ENCODE peak calls at places on chromosomes 5 and 9, in five cellular contexts. Z, S, J, U and F are unnamed samples.

GRCh38 chr9:100222674-100223073 is 123.6 kb downstream of the INVS start:
- DNase-seq in Z (peak; percentile 18), S (no peak), J (no peak), U (no peak), F (no peak)

GRCh38 chr9:96061293-96061987 is 185.9 kb downstream of the ERCC6L2 start:
- DNase-seq in J (no peak), U (no peak), Z (peak; percentile 25), S (peak; percentile 10), F (no peak)

GRCh38 chr5:173530547-173530946 is 85.9 kb downstream of the BOD1 start:
- DNase-seq in U (no peak), Z (peak; percentile 17), S (peak; percentile 18), J (no peak), F (no peak)

GRCh38 chr9:98101868-98102273 is 17.2 kb downstream of the TRIM14 start:
- DNase-seq in J (peak; percentile 34), U (no peak), Z (no peak), S (no peak), F (no peak)

GRCh38 chr5:77430726-77431125 is 61.4 kb downstream of the WDR41 start:
- DNase-seq in J (no peak), U (no peak), Z (no peak), S (no peak), F (no peak)

GRCh38 chr9:77251050-77251449 is 73.7 kb downstream of the VPS13A start:
- DNase-seq in Z (no peak), J (no peak), S (no peak), U (no peak), F (no peak)

GRCh38 chr5:78221964-78222451 is 72.5 kb downstream of the AP3B1 start:
- DNase-seq in S (no peak), Z (no peak), U (no peak), J (no peak), F (no peak)

GRCh38 chr5:135318924-135319323 is 80.1 kb downstream of the MACROH2A1 start:
- DNase-seq in U (no peak), S (no peak), J (no peak), Z (no peak), F (peak; percentile 62)

GRCh38 chr5:60541980-60542379 is 158.0 kb downstream of the DEPDC1B start:
- DNase-seq in S (no peak), J (no peak), Z (no peak), U (peak; percentile 8), F (no peak)

GRCh38 chr5:10145922-10146321 is 103.8 kb downstream of the ATPSCKMT start:
- DNase-seq in Z (peak; percentile 18), S (peak; percentile 1), U (no peak), J (no peak), F (no peak)

GRCh38 chr9:133707761-133708122 is 30.4 kb downstream of the SARDH start:
- DNase-seq in U (peak; percentile 3), J (no peak), Z (no peak), S (no peak), F (no peak)

GRCh38 chr5:138979684-138980275 is 104.6 kb upstream of the LRRTM2 start:
- DNase-seq in Z (no peak), U (no peak), S (no peak), J (no peak), F (no peak)

GRCh38 chr5:140713562-140714094 is 13.4 kb downstream of the ZMAT2 start:
- DNase-seq in Z (no peak), S (no peak), U (no peak), J (no peak), F (no peak)

GRCh38 chr5:140707812-140708211 is 7.6 kb downstream of the ZMAT2 start:
- DNase-seq in S (no peak), Z (no peak), J (no peak), U (no peak), F (no peak)

GRCh38 chr5:140711794-140712193 is 11.5 kb downstream of the ZMAT2 start:
- DNase-seq in U (no peak), S (no peak), J (no peak), Z (no peak), F (no peak)

GRCh38 chr5:140710899-140711552 is 10.8 kb downstream of the ZMAT2 start:
- DNase-seq in S (peak; percentile 98), U (peak; percentile 92), J (peak; percentile 48), Z (peak; percentile 94), F (peak; percentile 96)
- TF ChIP-seq POLR2A in S (no peak), U (no peak), J (peak; percentile 22), Z (peak; percentile 46), F (no peak)

DNA sequence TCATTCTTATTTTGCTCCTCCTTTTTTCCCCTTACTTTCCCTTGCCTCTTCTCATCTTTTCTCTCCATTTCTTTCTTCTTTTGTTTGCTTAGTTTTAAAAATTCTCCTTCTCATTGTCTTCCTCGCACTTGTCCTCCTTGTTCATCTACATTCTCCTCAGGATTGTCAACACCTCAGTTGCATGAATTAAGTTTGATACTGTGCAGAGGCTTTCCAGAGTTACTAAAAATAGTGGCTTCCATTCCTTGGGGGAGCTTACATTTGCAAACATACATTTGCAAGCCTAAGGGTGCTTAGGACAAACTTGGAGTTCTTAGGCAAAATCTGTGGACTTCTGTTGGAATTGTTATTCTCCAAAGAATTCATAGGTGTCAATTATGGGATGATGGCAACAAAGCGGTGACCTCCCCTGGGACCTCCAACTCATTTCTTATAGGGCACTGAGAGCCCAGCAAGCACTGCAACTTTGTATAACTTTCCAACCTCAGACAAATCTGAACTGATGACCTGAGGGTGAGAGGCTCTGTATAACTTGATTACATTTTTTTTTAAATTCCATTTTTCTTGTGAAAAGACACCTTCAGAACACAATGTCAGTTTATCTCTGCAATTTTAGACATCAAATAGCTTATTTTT is 371.4 kb downstream of the TMEM38B start:
- DNase-seq in J (no peak), S (no peak), Z (no peak), U (no peak), F (no peak)
- H3K4me3 ChIP-seq in J (no peak overlapping the region), S (no peak overlapping the region), Z (no peak overlapping the region), U (no peak overlapping the region), F (no peak overlapping the region)

DNA sequence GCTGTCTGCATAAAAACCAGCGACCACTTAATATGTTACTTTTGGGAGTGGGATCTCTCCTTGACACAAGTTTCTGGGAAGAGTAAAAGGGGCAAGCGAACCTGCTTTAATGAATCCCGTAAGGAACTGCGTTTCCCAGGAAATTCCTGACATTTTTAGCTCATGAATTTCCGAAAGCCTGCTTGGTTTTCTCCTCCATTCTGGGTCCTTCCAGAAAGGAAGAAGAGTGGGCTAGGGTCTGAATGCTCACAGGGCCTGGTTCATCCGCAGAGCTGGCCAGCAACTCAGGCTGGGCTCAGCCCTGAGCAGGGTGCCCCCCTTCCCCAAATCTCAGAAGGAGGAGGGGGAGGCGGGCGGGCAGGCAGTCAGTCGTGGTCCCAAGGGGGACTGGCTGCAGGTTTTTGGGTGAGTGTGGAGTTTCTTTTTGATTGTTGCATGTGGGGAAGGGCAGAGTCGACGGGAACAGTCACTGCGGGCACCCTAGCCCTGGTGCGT is 1.2 kb upstream of the PURA start:
- DNase-seq in Z (no peak), S (no peak), J (no peak), U (no peak), F (no peak)
- TF ChIP-seq POLR2A in Z (no peak), S (no peak), J (no peak), U (no peak), F (no peak)

GRCh38 chr5:170103447-170103846 is 2.2 kb upstream of the FOXI1 start:
- DNase-seq in U (no peak), S (no peak), Z (no peak), J (no peak), F (no peak)
- H3K4me3 ChIP-seq in U (no peak overlapping the region), S (no peak overlapping the region), Z (no peak overlapping the region), J (no peak overlapping the region), F (no peak overlapping the region)

DNA sequence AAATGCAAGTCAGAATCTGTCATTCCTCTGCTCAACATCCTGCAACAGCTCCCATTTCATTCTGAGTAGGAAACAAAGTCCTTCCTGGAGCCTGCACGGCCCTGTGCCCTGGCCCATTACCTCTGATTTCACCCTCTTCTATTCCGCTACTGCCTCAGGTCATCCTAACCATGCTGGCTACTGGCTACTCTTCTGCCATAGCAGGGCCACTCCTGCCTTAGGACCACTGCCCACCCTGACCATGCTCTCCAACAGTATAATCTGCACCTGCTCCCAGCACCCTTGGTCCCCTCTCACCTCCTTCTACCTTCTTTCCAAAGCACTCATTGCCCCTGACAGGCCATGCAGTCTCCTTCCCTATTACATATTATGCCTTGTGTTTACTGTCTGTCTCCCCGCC is 8.2 kb downstream of the DPH7 start:
- DNase-seq in U (no peak), S (no peak), J (no peak), Z (no peak), F (no peak)
- TF ChIP-seq POLR2A in U (no peak), S (no peak), J (no peak), Z (no peak), F (no peak)

GRCh38 chr5:64688965-64689364 is 1.3 kb upstream of the SHISAL2B start:
- DNase-seq in S (no peak), J (no peak), Z (no peak), U (no peak), F (no peak)

GRCh38 chr5:64691333-64691732 is 1.0 kb downstream of the SHISAL2B start:
- DNase-seq in J (no peak), U (no peak), Z (no peak), S (no peak), F (no peak)

GRCh38 chr5:64690417-64691151 is at the start of gene SHISAL2B:
- DNase-seq in S (no peak), J (no peak), U (no peak), Z (peak; percentile 22), F (no peak)

GRCh38 chr5:64693636-64694035 is 3.3 kb downstream of the SHISAL2B start:
- DNase-seq in J (no peak), U (no peak), Z (no peak), S (no peak), F (no peak)

DNA sequence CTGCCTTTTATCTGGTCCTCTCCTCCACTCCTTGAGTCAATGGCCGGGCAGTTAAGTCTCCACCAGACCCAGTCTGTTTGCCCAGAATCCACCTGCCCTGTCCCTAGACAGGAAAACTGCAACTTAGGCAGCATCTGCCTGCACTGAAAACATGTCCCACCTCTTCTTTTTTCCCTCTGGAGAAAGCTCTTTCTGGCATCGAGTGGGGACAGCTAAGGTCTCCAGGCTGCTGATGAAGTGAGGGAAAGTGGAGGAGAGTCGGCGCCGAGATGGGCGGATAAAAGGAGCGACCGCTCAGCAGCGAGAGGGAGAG is 243 bp upstream of the SHISAL2B start:
- DNase-seq in J (no peak), Z (no peak), S (no peak), U (no peak), F (no peak)
- H3K4me3 ChIP-seq in J (peak overlapping the region; percentile 57), Z (peak overlapping the region; percentile 43), S (no peak overlapping the region), U (no peak overlapping the region), F (no peak overlapping the region)

GRCh38 chr9:129166962-129167557 is 11.0 kb downstream of the IER5L start:
- DNase-seq in Z (peak; percentile 97), U (peak; percentile 84), S (peak; percentile 63), J (peak; percentile 38), F (peak; percentile 95)
- TF ChIP-seq POLR2A in Z (peak; percentile 70), U (no peak), S (no peak), J (no peak), F (no peak)

DNA sequence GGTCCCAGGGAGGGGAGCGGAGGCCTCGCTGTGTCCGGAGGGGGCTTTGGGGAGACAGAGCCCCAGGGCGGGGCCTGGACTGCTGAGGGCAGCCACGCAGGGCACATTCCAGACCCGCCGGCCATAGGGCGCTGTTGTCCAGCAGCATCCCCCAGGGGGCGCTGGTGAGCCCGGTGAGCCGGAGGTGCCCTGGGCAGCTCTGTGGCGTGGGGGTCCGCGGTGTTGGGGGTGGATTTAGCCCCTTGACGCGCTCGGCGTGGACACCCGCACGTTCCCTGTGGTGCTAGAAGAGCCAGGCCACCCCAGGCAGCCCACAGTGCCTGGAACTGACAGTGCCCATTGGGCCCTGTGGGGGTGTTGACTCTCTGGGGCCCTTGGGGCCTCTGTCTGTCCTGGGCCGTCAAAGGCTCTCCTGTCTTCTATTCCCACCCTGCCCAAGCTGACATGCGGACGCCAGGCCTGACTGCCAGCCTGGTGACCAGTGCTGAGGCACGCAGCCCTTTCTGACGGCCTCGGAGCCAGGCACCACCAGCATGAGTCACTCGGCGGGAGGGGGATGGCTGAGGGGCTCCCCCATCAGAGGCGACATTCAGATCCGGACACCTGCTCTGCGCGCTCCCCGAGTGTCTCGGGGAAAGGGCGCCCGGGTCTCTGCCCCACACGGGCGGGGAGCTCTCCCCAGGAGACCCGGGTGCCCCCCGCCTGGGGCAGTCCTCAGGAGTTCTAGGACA is 23.9 kb downstream of the TPPP start:
- DNase-seq in U (peak; percentile 41), S (no peak), J (no peak), Z (no peak), F (no peak)
- H3K4me3 ChIP-seq in U (no peak overlapping the region), S (no peak overlapping the region), J (no peak overlapping the region), Z (no peak overlapping the region), F (no peak overlapping the region)